ENCODE peak calls at places on chromosome 19, in ten cellular contexts. G, J, S, B, D, E, P, Y, M and I are unnamed samples.

GRCh38 chr19:44061038-44061437 is 9.2 kb downstream of the ZNF223 start:
- DNase-seq in J (no peak), M (no peak), P (no peak), D (no peak), Y (no peak), E (no peak), G (no peak), B (no peak), S (no peak), I (no peak)

GRCh38 chr19:51798958-51799310 is 4.0 kb downstream of the FPR3 start:
- DNase-seq in M (no peak), Y (no peak), J (no peak), P (no peak), S (peak; percentile 72), G (no peak), B (no peak), D (no peak), E (no peak), I (no peak)

GRCh38 chr19:29293292-29293691 is 80.3 kb upstream of the UQCRFS1 start:
- DNase-seq in G (no peak), S (no peak), P (no peak), D (no peak), J (no peak), M (no peak), E (no peak), B (no peak), Y (no peak), I (no peak)

GRCh38 chr19:41927810-41928192 is 448 bp downstream of the ERFL start:
- DNase-seq in G (no peak), S (no peak), M (no peak), D (no peak), E (no peak), J (no peak), B (no peak), Y (no peak), P (no peak), I (no peak)

GRCh38 chr19:3359850-3360493 is 6.4 kb upstream of the NFIC start:
- DNase-seq in B (no peak), E (no peak), S (no peak), P (no peak), J (no peak), G (no peak), Y (no peak), M (peak; percentile 52), D (no peak), I (no peak)

GRCh38 chr19:38667552-38668205 is 20.2 kb downstream of the ACTN4 start:
- DNase-seq in J (peak; percentile 69), M (no peak), B (no peak), G (peak; percentile 95), Y (no peak), D (no peak), S (no peak), P (no peak), E (no peak), I (no peak)

GRCh38 chr19:7787141-7787540 is 24.1 kb downstream of the CLEC4M start:
- DNase-seq in Y (no peak), S (peak; percentile 44), B (no peak), P (no peak), J (no peak), M (no peak), G (no peak), E (no peak), D (no peak), I (no peak)

GRCh38 chr19:29277107-29277506 is 64.2 kb upstream of the UQCRFS1 start:
- DNase-seq in J (no peak), G (no peak), E (no peak), S (no peak), D (no peak), P (peak; percentile 30), M (peak; percentile 64), Y (no peak), B (peak; percentile 58), I (no peak)

GRCh38 chr19:45130888-45131615 is 29.7 kb downstream of the NKPD1 start:
- DNase-seq in D (peak; percentile 34), J (peak; percentile 32), E (peak; percentile 40), G (peak; percentile 16), M (no peak), S (no peak), Y (peak; percentile 62), P (no peak), B (no peak), I (peak; percentile 76)

GRCh38 chr19:18274776-18275356 is 614 bp upstream of the IQCN start:
- DNase-seq in B (no peak), P (no peak), S (peak; percentile 92), G (peak; percentile 89), M (peak; percentile 46), D (no peak), Y (peak; percentile 72), J (peak; percentile 52), E (peak; percentile 34), I (peak; percentile 71)

GRCh38 chr19:41811981-41812380 is 15.6 kb downstream of the CEACAM3 start:
- DNase-seq in E (no peak), G (no peak), M (no peak), B (no peak), Y (no peak), P (no peak), D (no peak), S (no peak), J (no peak), I (no peak)

GRCh38 chr19:10919352-10920287 is 8.8 kb downstream of the YIPF2 start:
- DNase-seq in P (no peak), B (no peak), E (no peak), S (no peak), G (no peak), M (no peak), J (no peak), D (no peak), Y (no peak), I (peak; percentile 50)

GRCh38 chr19:33905937-33906577 is 109.4 kb downstream of the KCTD15 start:
- DNase-seq in S (peak; percentile 83), M (peak; percentile 15), G (no peak), E (no peak), J (no peak), Y (peak; percentile 35), B (peak; percentile 80), P (no peak), D (no peak), I (no peak)

GRCh38 chr19:6216236-6216995 is 63.4 kb downstream of the MLLT1 start:
- DNase-seq in S (no peak), Y (no peak), E (no peak), B (no peak), J (no peak), P (no peak), G (no peak), D (no peak), M (no peak), I (no peak)

GRCh38 chr19:33194527-33194883 is 375 bp downstream of the LRP3 start:
- DNase-seq in M (no peak), E (no peak), G (no peak), D (no peak), J (no peak), P (peak; percentile 9), B (no peak), S (peak; percentile 30), Y (no peak), I (no peak)

GRCh38 chr19:2047449-2048103 is 3.5 kb downstream of the MKNK2 start:
- DNase-seq in B (peak; percentile 47), Y (no peak), J (no peak), G (no peak), S (no peak), E (no peak), D (no peak), P (no peak), M (no peak), I (no peak)

GRCh38 chr19:17553256-17553655 is 2.2 kb upstream of the COLGALT1 start:
- DNase-seq in B (no peak), P (no peak), Y (peak; percentile 26), D (no peak), S (peak; percentile 85), G (peak; percentile 95), M (no peak), J (no peak), E (no peak), I (peak; percentile 17)

GRCh38 chr19:49774969-49775368 is 8.2 kb downstream of the AP2A1 start:
- DNase-seq in M (no peak), Y (no peak), D (no peak), B (no peak), E (no peak), S (no peak), P (no peak), G (no peak), J (no peak), I (no peak)

GRCh38 chr19:43469160-43469480 is 3.7 kb upstream of the LYPD3 start:
- DNase-seq in Y (no peak), D (no peak), E (no peak), P (no peak), J (no peak), G (no peak), M (no peak), S (no peak), B (no peak), I (no peak)

GRCh38 chr19:55350620-55351315 is 3.8 kb downstream of the COX6B2 start:
- DNase-seq in M (no peak), G (no peak), E (no peak), B (no peak), S (no peak), J (no peak), P (no peak), D (no peak), Y (no peak), I (no peak)

GRCh38 chr19:42176990-42177685 is 40.3 kb downstream of the DEDD2 start:
- DNase-seq in P (peak; percentile 68), E (peak; percentile 57), G (peak; percentile 76), B (peak; percentile 90), M (peak; percentile 81), S (peak; percentile 76), J (peak; percentile 41), D (peak; percentile 10), Y (peak; percentile 34), I (peak; percentile 72)

GRCh38 chr19:51521357-51521756 is 10.1 kb downstream of the SIGLEC6 start:
- DNase-seq in Y (no peak), D (no peak), E (no peak), J (no peak), B (no peak), G (no peak), S (no peak), P (no peak), M (no peak), I (no peak)

GRCh38 chr19:32196690-32197420 is 148.6 kb upstream of the ZNF507 start:
- DNase-seq in S (no peak), J (no peak), B (peak; percentile 26), Y (no peak), G (no peak), D (no peak), M (no peak), P (no peak), E (no peak), I (no peak)